ENCODE peak calls at places on chromosomes 3 and 15, in six cellular contexts. U is H1, P is HCT116, B is GM23338, I is neural progenitor cell, G is hepatocyte. T is an unnamed sample.

GRCh38 chr3:169362261-169362660 is 301.3 kb downstream of the MECOM start:
- DNase-seq in P (no peak), B (no peak), G (peak), U (no peak), I (no peak), T (no peak)

GRCh38 chr15:70196314-70197291 is 98.9 kb upstream of the TLE3 start:
- DNase-seq in G (peak), U (peak), B (peak), I (peak), P (no peak), T (peak)

GRCh38 chr15:73357999-73358665 is 10.6 kb downstream of the HCN4 start:
- DNase-seq in P (no peak), I (no peak), U (no peak), B (no peak), G (peak), T (no peak)

GRCh38 chr3:29465836-29466235 is 185.0 kb downstream of the RBMS3 start:
- DNase-seq in P (no peak), B (no peak), U (no peak), G (no peak), I (no peak), T (no peak)

GRCh38 chr3:99471353-99472323 is 166.8 kb upstream of the COL8A1 start:
- DNase-seq in I (no peak), G (no peak), B (no peak), P (no peak), U (no peak), T (no peak)

GRCh38 chr3:153252963-153253362 is 90.9 kb downstream of the RAP2B start:
- DNase-seq in I (no peak), G (no peak), U (no peak), B (no peak), P (no peak), T (no peak)

GRCh38 chr15:89143503-89144162 is 55.4 kb downstream of the ABHD2 start:
- DNase-seq in P (no peak), G (no peak), I (no peak), U (no peak), B (no peak), T (no peak)

GRCh38 chr15:90412356-90413194 is 24.5 kb downstream of the IQGAP1 start:
- DNase-seq in G (peak), I (no peak), P (peak), B (peak), U (no peak), T (no peak)

GRCh38 chr15:88202231-88202630 is 54.3 kb downstream of the NTRK3 start:
- DNase-seq in G (no peak), P (no peak), B (no peak), I (no peak), U (no peak), T (no peak)

GRCh38 chr3:30689202-30689641 is 82.8 kb downstream of the TGFBR2 start:
- DNase-seq in U (no peak), B (no peak), P (peak), I (no peak), G (peak), T (no peak)

GRCh38 chr3:133487920-133488540 is 85.5 kb upstream of the CDV3 start:
- DNase-seq in P (no peak), U (no peak), B (peak), G (peak), I (peak), T (no peak)

GRCh38 chr15:65132841-65133549 is 613 bp downstream of the PDCD7 start:
- DNase-seq in U (peak), G (peak), I (peak), P (no peak), B (peak), T (peak)

GRCh38 chr3:107999215-107999775 is 91.5 kb downstream of the CD47 start:
- DNase-seq in I (peak), U (no peak), B (peak), G (no peak), P (no peak), T (no peak)

GRCh38 chr3:189718215-189718614 is 87.0 kb downstream of the TP63 start:
- DNase-seq in I (no peak), G (no peak), B (no peak), P (no peak), U (no peak), T (no peak)

GRCh38 chr15:92118162-92118935 is 264.8 kb downstream of the SLCO3A1 start:
- DNase-seq in P (no peak), B (peak), I (no peak), U (no peak), G (peak), T (no peak)

GRCh38 chr3:143314291-143315093 is 194.9 kb downstream of the CHST2 start:
- DNase-seq in U (no peak), I (no peak), G (no peak), P (no peak), B (no peak), T (no peak)

GRCh38 chr15:94205366-94205765 is 26.0 kb upstream of the MCTP2 start:
- DNase-seq in B (peak), I (peak), P (no peak), G (no peak), U (no peak), T (no peak)

GRCh38 chr3:182149594-182149993 is 437.9 kb downstream of the SOX2 start:
- DNase-seq in B (no peak), P (no peak), I (no peak), G (no peak), U (no peak), T (no peak)

GRCh38 chr3:168881804-168882203 is 781.7 kb downstream of the MECOM start:
- DNase-seq in B (no peak), I (no peak), U (no peak), P (no peak), G (no peak), T (no peak)

GRCh38 chr3:58305882-58306661 is at the start of the genes HTD2 and RPP14:
- DNase-seq in P (peak), B (peak), I (peak), U (peak), G (peak), T (peak)

GRCh38 chr3:61990618-61991017 is 382.7 kb downstream of the FEZF2 start:
- DNase-seq in B (no peak), G (no peak), I (peak), U (no peak), P (no peak), T (no peak)

GRCh38 chr15:99442268-99442897 is 123.4 kb upstream of the MEF2A start:
- DNase-seq in G (peak), P (peak), U (no peak), I (no peak), B (no peak), T (no peak)

GRCh38 chr3:53171827-53172505 is 11.0 kb downstream of the PRKCD start:
- DNase-seq in G (no peak), U (no peak), B (peak), I (no peak), P (no peak), T (no peak)

GRCh38 chr15:29656636-29657475 is 165.4 kb downstream of the TJP1 start:
- DNase-seq in I (peak), U (peak), P (peak), G (peak), B (peak), T (no peak)

GRCh38 chr15:29942144-29942543 is 119.9 kb upstream of the TJP1 start:
- DNase-seq in U (no peak), G (no peak), P (no peak), I (peak), B (peak), T (no peak)

GRCh38 chr3:50557106-50557505 is 10.4 kb downstream of the C3orf18 start:
- DNase-seq in P (no peak), U (no peak), I (no peak), G (no peak), B (no peak), T (no peak)
- TF ChIP-seq EZH2 in P (no peak), U (no peak), I (no peak), G (no peak), B (no peak), T (no peak)

GRCh38 chr3:131349454-131349853 is 32.1 kb upstream of the NUDT16 start:
- DNase-seq in P (no peak), G (no peak), I (no peak), U (no peak), B (no peak), T (no peak)
- H3K4me2 ChIP-seq in P (peak), G (no peak), I (no peak), U (no peak), B (no peak), T (no peak)

GRCh38 chr3:2096196-2096595 is 2.5 kb upstream of the CNTN4 start:
- DNase-seq in P (no peak), G (no peak), I (peak), B (no peak), U (no peak), T (no peak)

GRCh38 chr3:2099028-2099671 is 484 bp downstream of the CNTN4 start:
- DNase-seq in B (peak), P (no peak), G (peak), I (peak), U (peak), T (no peak)

GRCh38 chr3:2097641-2098191 is 950 bp upstream of the CNTN4 start:
- DNase-seq in U (no peak), P (no peak), I (peak), B (peak), G (peak), T (no peak)

GRCh38 chr3:2099779-2100191 is 1.1 kb downstream of the CNTN4 start:
- DNase-seq in P (no peak), G (peak), B (peak), U (peak), I (peak), T (no peak)

GRCh38 chr3:2098398-2099027 is at the start of gene CNTN4:
- DNase-seq in U (peak), B (peak), I (peak), P (no peak), G (peak), T (peak)
- H3K4me3 ChIP-seq in U (peak), B (peak), I (peak), P (no peak), G (peak), T (peak)

GRCh38 chr3:149221783-149222517 is at the start of gene CP:
- DNase-seq in B (no peak), U (no peak), I (peak), P (no peak), G (no peak), T (no peak)

GRCh38 chr3:149223461-149223820 is 1.8 kb upstream of the CP start:
- DNase-seq in U (no peak), B (no peak), G (no peak), P (no peak), I (no peak), T (no peak)

GRCh38 chr3:149227591-149228268 is 6.1 kb upstream of the CP start:
- DNase-seq in B (no peak), P (no peak), U (no peak), G (no peak), I (no peak), T (no peak)

DNA sequence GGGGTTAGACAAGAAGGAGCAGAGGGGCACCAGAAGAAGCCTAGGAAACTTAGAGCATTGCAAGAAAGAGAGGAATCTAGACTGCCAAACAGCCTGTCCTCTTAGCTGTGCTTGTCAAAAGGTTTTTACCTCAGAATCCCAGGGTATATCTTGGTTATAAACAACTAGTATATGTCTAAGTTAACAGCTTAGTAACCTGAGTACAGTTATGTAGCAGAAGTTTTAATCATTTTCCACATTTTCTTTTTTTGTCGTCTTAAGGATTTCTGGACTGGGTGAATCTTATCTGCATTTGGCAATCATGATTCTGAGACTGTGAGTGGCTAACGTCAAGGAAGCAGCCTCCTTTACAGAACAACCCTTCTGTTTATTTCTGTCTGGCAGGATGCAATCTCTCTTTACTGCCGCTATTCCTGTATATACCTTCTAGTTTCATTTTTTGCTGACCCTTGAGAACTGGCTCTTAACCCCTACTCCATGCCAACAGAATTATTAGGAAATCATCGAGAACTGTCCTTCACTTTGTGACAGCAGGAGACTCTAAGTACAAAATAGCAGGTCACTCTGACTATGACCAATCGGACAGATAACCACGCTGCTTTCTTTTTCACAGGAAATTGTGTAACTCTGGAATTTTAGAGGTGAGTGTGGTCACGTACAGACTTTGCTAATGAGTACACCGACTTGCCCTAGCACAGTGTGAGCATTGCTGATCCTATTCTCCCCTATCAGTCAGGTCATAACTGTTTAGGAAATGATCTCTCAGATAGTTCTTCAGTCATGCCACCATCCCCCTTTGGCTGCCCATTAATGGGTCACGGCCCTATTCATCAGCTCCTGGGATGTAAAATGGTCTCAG is 3.3 kb upstream of the CP start:
- DNase-seq in I (no peak), U (no peak), G (peak), B (no peak), P (no peak), T (peak)
- TF ChIP-seq EZH2 in I (no peak), U (no peak), G (no peak), B (no peak), P (no peak), T (no peak)

GRCh38 chr3:43910750-43911149 is 220.0 kb downstream of the ABHD5 start:
- DNase-seq in B (no peak), U (no peak), P (no peak), G (no peak), I (no peak), T (no peak)

GRCh38 chr3:43905157-43905556 is 214.4 kb downstream of the ABHD5 start:
- DNase-seq in G (no peak), I (no peak), P (no peak), U (no peak), B (no peak), T (no peak)

GRCh38 chr3:43906847-43907507 is 216.2 kb downstream of the ABHD5 start:
- DNase-seq in G (no peak), U (no peak), B (no peak), I (no peak), P (no peak), T (no peak)

GRCh38 chr3:43909149-43909548 is 218.4 kb downstream of the ABHD5 start:
- DNase-seq in G (no peak), P (no peak), U (no peak), I (no peak), B (no peak), T (no peak)

GRCh38 chr3:43907508-43907858 is 216.7 kb downstream of the ABHD5 start:
- DNase-seq in G (no peak), U (no peak), P (no peak), B (no peak), I (no peak), T (peak)
- H3K4me2 ChIP-seq in G (no peak), U (no peak), P (no peak), B (no peak), I (no peak), T (peak)

DNA sequence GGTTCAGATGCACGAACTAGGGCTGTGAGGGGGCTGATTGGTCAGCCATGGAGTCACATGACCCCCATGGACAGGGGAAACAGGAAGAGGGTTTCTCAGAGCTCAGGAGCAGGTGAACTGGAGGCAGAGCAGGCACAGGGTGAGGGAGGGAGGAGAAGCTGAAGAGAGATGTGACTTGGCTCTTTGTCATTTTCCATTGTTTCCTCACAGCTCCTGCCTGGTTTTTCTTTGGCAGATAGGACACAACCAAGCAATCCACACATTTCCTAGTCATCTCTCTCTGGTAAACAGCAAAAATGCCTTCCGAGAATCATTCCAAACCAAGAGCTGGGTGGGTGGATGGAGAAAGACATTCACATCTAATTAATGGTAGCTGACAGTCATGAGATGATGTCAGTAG is 43.4 kb upstream of the LMCD1 start:
- DNase-seq in B (no peak), U (no peak), P (no peak), G (no peak), I (no peak), T (no peak)
- H3K4me3 ChIP-seq in B (no peak), U (no peak), P (no peak), G (no peak), I (no peak), T (no peak)

GRCh38 chr3:147359177-147360062 is 46.9 kb downstream of the ZIC4 start:
- DNase-seq in P (no peak), I (peak), G (no peak), B (peak), U (peak), T (no peak)
- TF ChIP-seq EZH2 in P (no peak), I (peak), G (peak), B (peak), U (peak), T (no peak)

GRCh38 chr15:67276666-67277065 is 22.1 kb downstream of the IQCH start:
- DNase-seq in B (no peak), I (no peak), G (no peak), P (no peak), U (no peak), T (no peak)
- H3K4me2 ChIP-seq in B (no peak), I (no peak), G (no peak), P (no peak), U (no peak), T (no peak)

DNA sequence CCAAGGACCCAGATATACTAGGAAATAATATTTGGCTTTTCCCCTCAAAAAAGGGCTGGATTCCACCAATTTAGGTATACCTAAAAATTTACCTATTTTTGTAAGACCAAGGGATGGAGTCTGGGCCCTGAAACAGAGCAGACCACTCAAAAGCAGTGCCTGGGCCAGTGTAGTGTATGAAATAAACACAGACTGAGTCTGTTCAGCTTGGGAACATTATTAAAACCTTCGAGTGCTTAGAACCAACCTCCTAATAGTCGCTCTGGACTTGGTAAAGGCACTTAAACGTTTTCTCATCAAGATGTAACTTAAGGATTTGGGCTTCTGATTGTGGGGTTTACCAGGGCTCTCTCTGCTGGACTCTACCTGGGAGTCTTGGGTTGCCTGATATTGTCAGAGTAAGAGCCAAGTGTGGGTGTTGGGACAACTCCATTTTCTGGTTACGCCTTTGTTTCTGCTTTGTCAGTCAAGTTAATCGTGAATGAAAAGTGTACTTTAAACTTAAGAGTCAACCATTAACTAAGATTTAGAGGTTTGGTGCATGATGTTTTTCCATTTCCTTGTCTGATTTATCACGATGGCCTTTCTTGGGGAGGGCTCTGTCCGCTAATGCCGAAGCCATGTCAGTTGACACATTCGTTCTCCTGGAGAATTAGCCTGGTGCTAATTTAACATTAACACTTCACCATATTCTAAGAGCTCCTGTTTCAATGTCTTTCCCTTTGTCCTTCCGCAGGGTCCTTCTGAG is 221.0 kb upstream of the TPM1 start:
- DNase-seq in I (no peak), U (no peak), B (no peak), G (peak), P (no peak), T (no peak)
- H3K4me3 ChIP-seq in I (no peak), U (no peak), B (no peak), G (no peak), P (no peak), T (no peak)

DNA sequence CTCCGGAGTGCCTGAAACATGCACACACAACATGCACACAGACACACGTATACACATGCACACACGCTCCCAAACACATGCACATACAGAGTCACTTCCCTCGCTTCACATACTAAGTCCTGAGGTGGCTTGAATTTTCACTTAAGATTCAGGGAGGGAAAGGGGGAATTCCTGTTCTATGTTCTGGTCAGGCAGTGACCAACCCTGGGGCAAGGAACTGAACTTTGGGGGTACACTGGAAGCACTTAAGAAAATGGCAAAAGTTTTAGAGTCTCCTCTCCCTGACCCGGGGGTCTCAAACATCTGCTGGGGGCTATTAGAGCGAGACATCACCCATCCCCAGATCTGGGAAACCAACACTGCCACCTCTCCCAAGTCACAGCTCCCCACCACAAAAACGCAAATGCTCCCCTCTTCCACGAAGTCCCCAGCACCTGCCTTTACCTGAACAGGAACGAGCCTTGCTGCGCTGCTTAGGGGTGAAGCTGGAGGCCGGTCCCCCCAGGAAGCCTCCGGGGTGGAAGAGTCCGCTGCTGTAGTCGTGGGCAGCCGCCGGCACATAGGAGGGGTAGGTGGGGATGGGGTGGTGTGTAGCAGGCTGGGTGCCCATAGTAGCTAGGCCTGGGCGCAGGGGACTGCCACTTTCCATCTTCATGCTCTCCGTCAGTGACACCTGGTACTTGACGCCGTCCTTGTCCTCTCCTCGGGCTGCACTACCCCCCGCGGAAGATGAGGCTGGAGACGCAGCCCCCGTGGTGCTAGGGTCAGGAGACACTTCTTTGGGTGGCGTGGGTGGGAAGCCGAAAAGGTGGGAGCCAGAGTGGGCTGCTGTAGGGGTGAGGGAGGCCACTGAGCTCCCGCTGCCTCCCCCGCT is 7.5 kb downstream of the GATA2 start:
- DNase-seq in G (no peak), I (no peak), B (no peak), P (no peak), U (no peak), T (no peak)
- TF ChIP-seq EZH2 in G (no peak), I (no peak), B (peak), P (no peak), U (peak), T (no peak)